ENCODE peak calls at places on chromosomes 6 and 20, in four cellular contexts. Y is IMR-90, Q is right cardiac atrium, T is aorta. I is an unnamed sample.
A peak's percentile ranks its signal among the peaks of the same experiment; 100 is the strongest.

GRCh38 chr6:105045546-105045945 is 88.6 kb downstream of the LIN28B start:
- DNase-seq in Q (no peak), T (no peak), Y (peak; percentile 12), I (peak; percentile 30)

GRCh38 chr6:16505711-16506362 is 255.4 kb downstream of the ATXN1 start:
- DNase-seq in T (no peak), Y (peak; percentile 78), Q (no peak), I (no peak)

GRCh38 chr20:35146299-35146921 is 726 bp downstream of the EDEM2 start:
- DNase-seq in Y (no peak), Q (peak; percentile 70), T (peak; percentile 51), I (peak; percentile 67)

GRCh38 chr6:107657755-107658461 is 166.2 kb downstream of the SCML4 start:
- DNase-seq in Y (peak; percentile 86), Q (peak; percentile 77), T (peak; percentile 69), I (peak; percentile 96)

GRCh38 chr6:83609248-83609647 is 96.9 kb downstream of the PRSS35 start:
- DNase-seq in Q (no peak), T (no peak), Y (no peak), I (peak; percentile 61)

GRCh38 chr6:146028250-146028789 is 542 bp upstream of the GRM1 start:
- DNase-seq in T (peak; percentile 74), Q (peak; percentile 84), Y (peak; percentile 42), I (peak; percentile 30)

GRCh38 chr20:62856931-62857619 is 4.5 kb downstream of the TCFL5 start:
- DNase-seq in Y (no peak), Q (no peak), T (no peak), I (no peak)

GRCh38 chr20:63441136-63441776 is 31.2 kb downstream of the KCNQ2 start:
- DNase-seq in Y (no peak), Q (no peak), T (no peak), I (no peak)

GRCh38 chr6:43803783-43804549 is 34.0 kb downstream of the VEGFA start:
- DNase-seq in T (no peak), Q (no peak), Y (peak; percentile 36), I (no peak)